ENCODE peak calls at places on chromosome 18, in ten cellular contexts. H, T, Q, S, M, B, Y, R, N and J are unnamed samples.

GRCh38 chr18:46169464-46169941 is 65.3 kb downstream of the HAUS1 start:
- DNase-seq in S (no peak), T (no peak), B (no peak), N (no peak), Q (peak; percentile 83), H (no peak), Y (no peak), M (no peak), R (no peak), J (no peak)

GRCh38 chr18:11167778-11168177 is 18.4 kb upstream of the PIEZO2 start:
- DNase-seq in N (no peak), T (no peak), Y (no peak), M (no peak), S (no peak), R (no peak), Q (peak; percentile 85), H (no peak), B (no peak), J (no peak)

GRCh38 chr18:55974521-55974920 is 386.5 kb upstream of the TCF4 start:
- DNase-seq in B (no peak), M (no peak), S (no peak), Q (no peak), T (no peak), N (no peak), H (no peak), Y (no peak), R (no peak), J (no peak)

GRCh38 chr18:79334496-79335233 is 61.1 kb upstream of the NFATC1 start:
- DNase-seq in S (no peak), N (no peak), H (no peak), R (no peak), B (no peak), Q (no peak), T (no peak), Y (no peak), M (no peak), J (no peak)

GRCh38 chr18:49548266-49548665 is 13.6 kb upstream of the LIPG start:
- DNase-seq in T (no peak), B (no peak), M (no peak), R (no peak), Q (peak; percentile 62), N (no peak), Y (no peak), H (no peak), S (no peak), J (no peak)

GRCh38 chr18:59273936-59274928 is 978 bp upstream of the RAX start:
- DNase-seq in R (no peak), Q (no peak), S (no peak), T (no peak), Y (no peak), N (no peak), B (no peak), M (no peak), H (no peak), J (no peak)

GRCh38 chr18:49813071-49813320 is 337 bp downstream of the ACAA2 start:
- DNase-seq in R (peak; percentile 12), Y (peak; percentile 54), H (no peak), S (peak; percentile 65), N (no peak), B (no peak), M (peak; percentile 41), T (peak; percentile 40), Q (peak; percentile 28), J (peak; percentile 33)

GRCh38 chr18:59357928-59358327 is 1.1 kb downstream of the LMAN1 start:
- DNase-seq in N (no peak), Q (peak; percentile 92), S (no peak), M (no peak), Y (no peak), R (no peak), T (no peak), B (no peak), H (no peak), J (no peak)

GRCh38 chr18:68935686-68936085 is 137.8 kb downstream of the CCDC102B start:
- DNase-seq in Q (no peak), T (no peak), S (no peak), Y (no peak), R (no peak), N (no peak), B (no peak), M (no peak), H (no peak), J (no peak)